ENCODE peak calls at places on chromosomes 6 and 20, in nine cellular contexts. D is HCT116, Q is suprapubic skin, O is ovary, S is breast epithelium, G is adrenal gland, T is stomach, I is right lobe of liver, N is body of pancreas. F is an unnamed sample.

GRCh38 chr6:53410508-53411258 is 61.9 kb upstream of the ELOVL5 start:
- DNase-seq in T (peak), D (peak), G (peak), I (peak), Q (no peak), O (peak), N (peak), S (no peak), F (peak)

GRCh38 chr6:15400572-15401004 is 154.7 kb downstream of the JARID2 start:
- DNase-seq in G (peak), Q (no peak), O (peak), S (no peak), D (no peak), I (peak), T (no peak), N (peak), F (peak)

GRCh38 chr6:1381397-1382330 is 7.7 kb upstream of the FOXF2 start:
- DNase-seq in D (no peak), I (no peak), S (no peak), G (peak), O (peak), T (peak), Q (peak), N (peak), F (peak)

GRCh38 chr6:167529684-167530335 is 204.9 kb downstream of the TTLL2 start:
- DNase-seq in T (no peak), G (no peak), I (no peak), O (no peak), D (no peak), N (no peak), Q (no peak), S (no peak), F (no peak)

GRCh38 chr20:59723607-59724456 is 119.5 kb downstream of the PHACTR3 start:
- DNase-seq in O (no peak), T (no peak), I (no peak), S (no peak), D (no peak), G (no peak), N (no peak), Q (no peak), F (no peak)

GRCh38 chr20:21167261-21167660 is 41.4 kb downstream of the KIZ start:
- DNase-seq in T (no peak), O (no peak), S (no peak), N (no peak), I (no peak), D (no peak), G (no peak), Q (no peak), F (no peak)

GRCh38 chr6:73566954-73567591 is 46.2 kb upstream of the EEF1A1 start:
- DNase-seq in S (no peak), G (peak), Q (peak), O (no peak), D (peak), T (peak), N (peak), I (peak), F (no peak)

GRCh38 chr6:36874016-36874442 is 574 bp downstream of the PPIL1 start:
- DNase-seq in I (no peak), G (no peak), N (peak), T (no peak), D (no peak), O (peak), Q (no peak), S (no peak), F (no peak)

GRCh38 chr6:136989591-136990578 is 54.9 kb downstream of the IL20RA start:
- DNase-seq in S (no peak), T (no peak), G (no peak), I (no peak), D (no peak), O (peak), Q (peak), N (peak), F (peak)

GRCh38 chr6:13354331-13355042 is 26.1 kb upstream of the TBC1D7 start:
- DNase-seq in G (no peak), N (no peak), O (no peak), S (no peak), I (no peak), T (no peak), Q (no peak), D (no peak), F (no peak)

DNA sequence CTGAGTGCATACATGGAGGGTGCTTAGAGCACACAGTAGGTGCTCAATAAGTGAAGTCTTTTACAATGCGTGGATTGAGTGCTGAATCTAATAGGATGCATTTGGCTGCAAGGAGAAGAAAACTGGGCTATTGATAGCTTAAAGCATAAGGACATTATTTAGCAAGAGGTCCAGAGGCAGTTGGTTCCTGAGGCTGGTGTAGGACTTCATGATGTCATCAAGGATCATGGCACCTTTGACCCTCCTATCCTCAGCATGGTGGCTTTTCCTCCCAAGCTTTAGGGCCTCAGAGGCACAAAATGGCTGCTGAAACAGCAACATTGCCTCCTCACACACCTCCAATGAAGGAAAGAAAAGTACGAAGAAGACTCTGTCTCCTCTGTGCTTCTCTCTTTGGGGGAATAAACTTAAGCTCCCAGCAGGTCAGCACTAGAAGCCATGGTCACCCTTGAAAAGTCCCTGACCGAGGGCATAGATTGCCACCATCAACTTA is 3.1 kb upstream of the PREX1 start:
- DNase-seq in O (no peak), T (no peak), D (no peak), I (no peak), S (no peak), G (no peak), Q (no peak), N (no peak), F (no peak)
- H3K27ac ChIP-seq in O (no peak), T (no peak), D (no peak), I (no peak), S (no peak), G (no peak), Q (peak), N (no peak), F (no peak)

GRCh38 chr20:36827541-36828279 is 48.2 kb upstream of the TLDC2 start:
- DNase-seq in D (no peak), S (no peak), T (no peak), Q (no peak), I (no peak), G (peak), N (no peak), O (peak), F (peak)
- TF ChIP-seq POLR2A in D (no peak), S (no peak), T (no peak), Q (no peak), I (no peak), G (no peak), N (no peak), O (no peak), F (no peak)

DNA sequence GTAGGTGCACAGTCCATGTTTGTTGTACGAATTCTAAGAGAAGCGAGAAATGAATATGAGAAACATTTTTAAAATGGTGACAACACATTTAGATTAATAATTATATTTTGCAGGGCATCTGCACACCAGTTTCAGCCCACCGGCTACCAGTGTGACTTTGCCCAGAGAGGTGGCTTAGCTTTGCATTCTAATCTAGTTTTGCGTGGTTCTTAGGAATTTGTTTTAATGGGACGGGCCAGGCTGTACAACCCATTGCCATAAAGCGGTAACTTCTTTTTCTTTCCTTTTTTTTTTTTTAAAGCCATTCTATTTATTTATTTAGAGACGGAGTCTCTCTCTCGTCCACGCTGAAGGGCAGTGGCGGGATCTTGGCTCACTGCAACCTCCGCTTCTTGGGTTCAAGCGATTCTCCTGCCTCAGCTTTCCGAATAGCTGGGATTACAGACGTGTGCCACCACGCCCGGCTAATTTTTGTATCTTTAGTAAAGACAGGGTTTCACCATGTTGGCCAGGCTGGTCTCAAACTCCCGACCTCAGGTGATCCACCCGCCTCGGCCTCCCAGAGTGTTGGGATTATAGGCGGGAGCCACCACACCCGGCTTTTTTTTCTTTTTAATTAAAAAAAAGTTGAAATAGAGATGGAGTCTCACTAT is 829 bp downstream of the MANBAL start:
- DNase-seq in G (no peak), I (no peak), Q (no peak), O (no peak), N (no peak), D (no peak), T (no peak), S (no peak), F (no peak)
- H3K4me3 ChIP-seq in G (peak), I (peak), Q (peak), O (peak), N (peak), D (peak), T (peak), S (peak), F (peak)

DNA sequence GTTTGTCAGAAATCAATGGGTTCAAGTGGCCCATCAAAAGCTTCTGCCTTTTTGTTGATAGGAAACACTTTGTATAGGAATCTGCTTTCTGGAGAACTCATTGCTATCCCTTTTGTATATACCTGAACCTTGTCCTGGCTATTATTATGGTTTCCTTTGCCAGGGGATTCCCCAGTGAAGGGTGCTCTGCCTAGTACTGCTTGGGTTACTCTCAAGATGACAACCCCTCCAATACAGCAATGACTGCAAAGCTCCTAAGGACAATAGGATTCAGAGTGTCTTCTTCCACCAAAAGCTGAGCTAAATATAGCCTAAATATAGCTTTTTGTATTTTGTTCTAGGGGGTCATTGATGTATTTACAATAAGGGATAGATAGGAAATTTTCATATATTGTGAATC is 54.0 kb upstream of the PTPRK start:
- DNase-seq in Q (no peak), G (no peak), S (no peak), O (no peak), T (no peak), D (no peak), I (no peak), N (no peak), F (no peak)
- H3K27ac ChIP-seq in Q (no peak), G (no peak), S (no peak), O (no peak), T (no peak), D (no peak), I (no peak), N (no peak), F (no peak)

DNA sequence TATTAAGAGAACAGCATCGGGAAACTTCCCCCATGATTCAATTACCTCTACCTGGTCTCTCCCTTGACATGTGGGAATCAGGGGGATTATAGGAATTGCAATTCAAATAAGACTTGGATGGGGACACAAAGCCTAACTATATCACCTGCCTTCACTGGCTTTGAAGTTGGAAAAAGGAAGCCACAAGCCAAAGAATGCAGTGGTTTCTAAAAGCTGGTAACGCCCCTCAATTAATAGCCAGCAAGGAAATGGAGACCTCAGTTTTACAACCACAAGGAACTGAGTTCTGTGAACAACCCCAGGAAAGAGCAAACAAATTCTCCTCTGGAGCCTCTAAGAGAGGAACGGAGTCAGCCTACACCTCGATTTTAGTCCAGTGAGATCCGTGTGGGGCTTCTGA is 244.1 kb downstream of the TFAP2A start:
- DNase-seq in O (no peak), D (no peak), G (no peak), Q (no peak), S (no peak), I (no peak), N (no peak), T (no peak), F (no peak)
- TF ChIP-seq POLR2A in O (no peak), D (no peak), G (no peak), Q (no peak), S (no peak), I (no peak), N (no peak), T (no peak), F (no peak)

GRCh38 chr6:16803294-16804006 is 42.2 kb upstream of the ATXN1 start:
- DNase-seq in D (no peak), S (no peak), I (no peak), G (peak), T (no peak), N (peak), Q (no peak), O (peak), F (peak)
- H3K4me3 ChIP-seq in D (no peak), S (no peak), I (no peak), G (no peak), T (peak), N (no peak), Q (no peak), O (peak), F (no peak)

GRCh38 chr20:49629606-49630005 is 61.7 kb upstream of the PTGIS start:
- DNase-seq in O (no peak), S (no peak), Q (no peak), N (no peak), D (no peak), G (no peak), I (no peak), T (no peak), F (no peak)
- H3K27ac ChIP-seq in O (no peak), S (no peak), Q (no peak), N (no peak), D (no peak), G (no peak), I (no peak), T (no peak), F (no peak)

GRCh38 chr6:41894366-41895299 is 542 bp downstream of the USP49 start:
- DNase-seq in G (no peak), T (peak), S (no peak), I (no peak), N (no peak), D (no peak), O (no peak), Q (peak), F (no peak)

GRCh38 chr6:41896280-41896679 is 1.1 kb upstream of the USP49 start:
- DNase-seq in G (no peak), O (no peak), D (no peak), I (no peak), S (no peak), T (no peak), Q (no peak), N (no peak), F (no peak)

GRCh38 chr6:41892921-41893564 is 2.1 kb downstream of the USP49 start:
- DNase-seq in G (no peak), I (no peak), T (no peak), Q (no peak), O (no peak), S (no peak), N (no peak), D (no peak), F (no peak)

GRCh38 chr6:41895300-41896233 is at the start of gene USP49:
- DNase-seq in I (peak), T (peak), G (peak), O (peak), D (peak), S (peak), Q (peak), N (peak), F (peak)
- TF ChIP-seq POLR2A in I (no peak), T (no peak), G (no peak), O (no peak), D (no peak), S (no peak), Q (no peak), N (peak), F (no peak)

F was measured in testis.